ENCODE peak calls at places on chromosomes 12 and 14, in ten cellular contexts. G, I, S, C, D, Q, F, U, A and Y are unnamed samples. For H3K4me1, the result is how much of the 10 kb centered on the place peaks cover.

GRCh38 chr14:59189281-59189821 is 884 bp downstream of the DAAM1 start:
- DNase-seq in G (peak), I (no peak), S (peak), C (peak), D (peak), Q (no peak), F (no peak), U (peak), A (peak), Y (peak)

GRCh38 chr14:63933701-63934100 is 80.9 kb downstream of the SYNE2 start:
- DNase-seq in G (no peak), I (no peak), S (peak), C (no peak), D (no peak), Q (peak), F (no peak), U (peak), A (no peak), Y (no peak)

GRCh38 chr14:104106471-104106991 is 21.0 kb downstream of the ASPG start:
- DNase-seq in G (no peak), I (no peak), S (no peak), C (no peak), D (no peak), Q (no peak), F (no peak), U (no peak), A (no peak), Y (peak)

GRCh38 chr12:51941011-51941561 is 10.4 kb upstream of the ACVR1B start:
- DNase-seq in G (no peak), I (peak), S (no peak), C (no peak), D (no peak), Q (no peak), F (no peak), U (peak), A (no peak), Y (no peak)

GRCh38 chr12:82651489-82651888 is 35.2 kb upstream of the TMTC2 start:
- DNase-seq in G (no peak), I (peak), S (peak), C (no peak), D (no peak), Q (no peak), F (peak), U (no peak), A (peak), Y (no peak)

GRCh38 chr14:86086962-86087361 is 557.0 kb downstream of the FLRT2 start:
- DNase-seq in G (no peak), I (no peak), S (no peak), C (no peak), D (no peak), Q (no peak), F (no peak), U (no peak), A (no peak), Y (no peak)

GRCh38 chr12:111757361-111758119 is 9.2 kb upstream of the ALDH2 start:
- DNase-seq in G (no peak), I (no peak), S (peak), C (peak), D (no peak), Q (no peak), F (no peak), U (no peak), A (no peak), Y (peak)

GRCh38 chr12:49358548-49359141 is 8.6 kb upstream of the SPATS2 start:
- DNase-seq in G (peak), I (peak), S (peak), C (no peak), D (peak), Q (peak), F (peak), U (peak), A (peak), Y (peak)

GRCh38 chr14:99381688-99382060 is 99.0 kb downstream of the SETD3 start:
- DNase-seq in G (no peak), I (no peak), S (no peak), C (no peak), D (no peak), Q (no peak), F (no peak), U (no peak), A (no peak), Y (no peak)

GRCh38 chr14:72275242-72275641 is 343.0 kb downstream of the RGS6 start:
- DNase-seq in G (no peak), I (no peak), S (no peak), C (no peak), D (no peak), Q (peak), F (no peak), U (no peak), A (no peak), Y (no peak)

GRCh38 chr12:124446364-124446763 is 121.0 kb downstream of the NCOR2 start:
- DNase-seq in G (no peak), I (no peak), S (no peak), C (no peak), D (no peak), Q (no peak), F (no peak), U (no peak), A (no peak), Y (peak)
- H3K4me1 ChIP-seq in G (under half), I (under half), S (under half), C (under half), D (under half), Q (under half), F (under half), U (under half), A (under half), Y (under half)

DNA sequence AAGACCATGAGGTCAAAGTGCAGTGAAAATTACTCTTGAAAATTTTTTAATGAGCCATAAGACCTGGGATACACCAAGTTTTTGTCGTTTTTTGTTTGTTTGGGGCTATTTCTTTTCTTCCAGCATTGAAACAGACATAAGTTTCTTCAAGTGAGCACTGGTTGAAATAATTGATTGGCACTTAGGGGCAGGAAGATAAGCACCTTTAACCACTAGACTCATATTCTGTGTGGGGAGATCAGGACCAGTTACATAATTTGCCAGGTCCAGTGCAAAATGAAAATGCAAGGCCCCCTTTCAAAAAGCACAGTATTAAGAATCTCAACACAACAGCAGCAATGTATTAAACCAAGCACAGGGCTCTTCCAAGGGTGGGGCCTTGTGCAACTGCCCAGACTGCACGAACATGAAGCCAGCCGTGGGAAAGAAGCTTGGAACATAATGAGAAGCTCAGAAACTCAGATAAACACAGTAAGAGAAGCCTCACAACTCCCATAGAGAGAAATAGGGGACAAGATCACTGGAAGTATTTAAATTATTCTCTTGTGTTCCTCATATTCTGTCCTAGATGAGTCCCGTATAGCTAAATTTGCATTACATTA is 3.2 kb upstream of the TCP11L2 start:
- DNase-seq in G (no peak), I (no peak), S (no peak), C (no peak), D (no peak), Q (no peak), F (no peak), U (no peak), A (no peak), Y (no peak)
- H3K4me1 ChIP-seq in G (under half), I (under half), S (under half), C (under half), D (under half), Q (under half), F (half or more), U (under half), A (under half), Y (under half)

DNA sequence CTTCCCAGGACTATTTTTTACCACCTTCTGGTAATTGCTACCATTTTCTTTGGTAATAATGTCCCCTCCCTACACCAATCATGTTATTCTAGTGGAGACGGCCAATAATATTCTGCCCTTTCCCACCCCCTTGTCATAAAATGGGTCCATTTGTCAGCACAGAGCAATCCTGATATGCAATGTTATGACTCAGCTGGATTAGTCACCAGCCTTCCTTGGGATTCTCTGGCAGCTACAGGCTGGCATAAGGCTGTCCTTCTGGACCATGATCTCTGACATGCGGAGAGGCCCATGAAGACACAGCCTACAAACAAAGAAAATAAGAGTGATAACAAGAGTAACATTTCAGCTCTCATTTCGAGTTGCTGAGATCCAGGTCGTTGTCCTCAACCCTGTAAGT is 222.0 kb upstream of the CPNE8 start:
- DNase-seq in G (no peak), I (peak), S (peak), C (no peak), D (no peak), Q (no peak), F (no peak), U (no peak), A (peak), Y (no peak)
- H3K4me1 ChIP-seq in G (under half), I (under half), S (under half), C (under half), D (under half), Q (under half), F (under half), U (under half), A (under half), Y (under half)

DNA sequence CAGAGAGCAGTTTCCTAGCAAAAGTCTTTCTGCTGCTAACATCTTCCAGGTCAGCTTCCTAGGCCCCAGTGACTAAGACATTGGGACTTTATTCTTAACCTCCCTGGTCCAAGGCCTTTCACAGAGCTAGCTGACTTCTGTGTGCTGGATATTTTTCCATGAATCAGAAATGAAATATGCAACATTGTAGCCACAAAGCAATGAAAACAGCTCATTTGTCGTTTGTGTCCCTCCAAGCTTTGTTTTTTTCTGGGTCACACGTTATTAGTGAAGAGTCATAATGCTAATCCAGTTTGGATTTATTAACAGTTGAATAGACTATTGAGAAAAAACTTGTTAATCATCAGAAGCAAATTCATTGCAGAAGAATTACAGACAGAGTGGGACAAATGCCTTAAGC is 82.4 kb downstream of the ARF6 start:
- DNase-seq in G (no peak), I (peak), S (peak), C (no peak), D (no peak), Q (no peak), F (peak), U (no peak), A (no peak), Y (no peak)
- H3K4me1 ChIP-seq in G (half or more), I (under half), S (half or more), C (under half), D (half or more), Q (under half), F (half or more), U (under half), A (half or more), Y (under half)

GRCh38 chr12:25324861-25325260 is 74.1 kb upstream of the KRAS start:
- DNase-seq in G (no peak), I (no peak), S (no peak), C (no peak), D (no peak), Q (no peak), F (no peak), U (no peak), A (no peak), Y (no peak)

GRCh38 chr12:25321772-25322171 is 71.0 kb upstream of the KRAS start:
- DNase-seq in G (no peak), I (no peak), S (no peak), C (no peak), D (no peak), Q (no peak), F (no peak), U (no peak), A (no peak), Y (no peak)

GRCh38 chr12:25322351-25322750 is 71.6 kb upstream of the KRAS start:
- DNase-seq in G (peak), I (no peak), S (no peak), C (no peak), D (no peak), Q (no peak), F (no peak), U (no peak), A (no peak), Y (no peak)

GRCh38 chr12:25323774-25324086 is 73.0 kb upstream of the KRAS start:
- DNase-seq in G (peak), I (no peak), S (no peak), C (no peak), D (no peak), Q (no peak), F (no peak), U (no peak), A (no peak), Y (no peak)

DNA sequence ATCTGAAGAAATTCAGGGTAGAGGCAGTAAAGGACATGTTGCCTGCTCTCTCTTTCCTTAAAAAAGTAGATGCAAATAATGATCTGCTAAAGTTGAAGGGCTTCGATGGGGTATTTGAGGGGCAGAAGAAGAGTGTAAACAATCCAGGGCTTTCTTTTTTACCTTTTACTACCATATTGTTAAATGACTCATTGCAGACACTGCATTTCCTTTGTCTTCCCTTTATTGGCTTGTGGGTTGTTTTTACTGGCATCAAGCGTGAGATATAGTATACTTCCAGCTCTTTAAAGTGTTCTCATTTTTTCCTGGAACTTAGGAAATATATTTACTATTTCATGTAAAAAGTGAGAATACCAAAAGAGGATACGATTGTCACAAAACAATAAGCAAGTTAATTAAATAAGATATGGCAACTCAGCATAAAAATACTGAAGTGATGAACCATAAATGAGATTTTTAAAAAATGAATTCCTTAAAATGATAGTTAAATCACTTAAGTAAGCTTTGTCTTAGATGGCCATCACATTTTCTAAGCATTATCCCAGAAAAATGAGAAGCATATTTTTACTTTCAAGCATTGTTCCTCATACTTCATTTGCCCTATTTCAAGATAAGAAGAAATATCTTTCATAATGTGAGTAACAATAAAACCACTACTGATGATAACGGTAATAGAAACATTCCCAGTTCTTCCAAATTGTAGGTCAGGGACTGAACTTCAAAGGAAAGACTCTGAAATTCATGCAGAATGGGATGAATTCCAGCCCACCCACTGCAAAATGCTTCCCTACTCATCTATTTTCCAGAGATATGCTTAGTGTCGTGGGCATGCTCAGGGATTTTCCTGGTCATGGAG is 72.4 kb upstream of the KRAS start:
- DNase-seq in G (peak), I (no peak), S (peak), C (no peak), D (no peak), Q (no peak), F (no peak), U (no peak), A (no peak), Y (no peak)
- H3K4me1 ChIP-seq in G (under half), I (under half), S (under half), C (under half), D (under half), Q (under half), F (under half), U (under half), A (under half), Y (under half)

DNA sequence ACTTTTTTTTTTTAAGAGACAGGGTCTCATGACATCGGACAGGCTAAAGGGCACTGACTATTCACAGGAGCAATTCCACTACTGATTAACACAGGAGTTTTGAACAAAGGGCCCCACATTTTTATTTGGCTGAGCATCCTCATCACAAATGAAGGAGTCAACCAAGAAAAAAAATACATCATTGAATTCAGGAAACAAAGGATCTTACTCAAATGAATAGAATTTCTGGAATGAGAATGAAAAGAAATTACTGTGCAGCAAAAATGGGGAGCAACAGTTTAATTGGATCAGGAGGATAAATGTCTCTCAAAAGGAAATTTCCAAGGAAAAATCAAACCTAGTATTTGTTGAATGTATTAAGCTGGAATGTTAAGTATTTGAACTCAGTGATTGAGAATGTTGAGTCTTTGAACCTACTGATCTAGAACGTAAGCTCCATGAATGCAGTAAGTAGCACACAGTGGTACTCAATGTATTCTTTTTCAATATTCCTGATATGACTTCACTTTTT is 20.8 kb upstream of the PYROXD1 start:
- DNase-seq in G (no peak), I (no peak), S (no peak), C (no peak), D (no peak), Q (no peak), F (no peak), U (no peak), A (no peak), Y (no peak)
- H3K4me1 ChIP-seq in G (under half), I (under half), S (under half), C (under half), D (under half), Q (under half), F (under half), U (under half), A (under half), Y (under half)

GRCh38 chr14:91409991-91410401 is 7.6 kb downstream of the CCDC88C start:
- DNase-seq in G (peak), I (no peak), S (no peak), C (no peak), D (no peak), Q (no peak), F (no peak), U (no peak), A (no peak), Y (no peak)
- H3K4me1 ChIP-seq in G (half or more), I (under half), S (under half), C (under half), D (half or more), Q (under half), F (under half), U (under half), A (under half), Y (under half)

DNA sequence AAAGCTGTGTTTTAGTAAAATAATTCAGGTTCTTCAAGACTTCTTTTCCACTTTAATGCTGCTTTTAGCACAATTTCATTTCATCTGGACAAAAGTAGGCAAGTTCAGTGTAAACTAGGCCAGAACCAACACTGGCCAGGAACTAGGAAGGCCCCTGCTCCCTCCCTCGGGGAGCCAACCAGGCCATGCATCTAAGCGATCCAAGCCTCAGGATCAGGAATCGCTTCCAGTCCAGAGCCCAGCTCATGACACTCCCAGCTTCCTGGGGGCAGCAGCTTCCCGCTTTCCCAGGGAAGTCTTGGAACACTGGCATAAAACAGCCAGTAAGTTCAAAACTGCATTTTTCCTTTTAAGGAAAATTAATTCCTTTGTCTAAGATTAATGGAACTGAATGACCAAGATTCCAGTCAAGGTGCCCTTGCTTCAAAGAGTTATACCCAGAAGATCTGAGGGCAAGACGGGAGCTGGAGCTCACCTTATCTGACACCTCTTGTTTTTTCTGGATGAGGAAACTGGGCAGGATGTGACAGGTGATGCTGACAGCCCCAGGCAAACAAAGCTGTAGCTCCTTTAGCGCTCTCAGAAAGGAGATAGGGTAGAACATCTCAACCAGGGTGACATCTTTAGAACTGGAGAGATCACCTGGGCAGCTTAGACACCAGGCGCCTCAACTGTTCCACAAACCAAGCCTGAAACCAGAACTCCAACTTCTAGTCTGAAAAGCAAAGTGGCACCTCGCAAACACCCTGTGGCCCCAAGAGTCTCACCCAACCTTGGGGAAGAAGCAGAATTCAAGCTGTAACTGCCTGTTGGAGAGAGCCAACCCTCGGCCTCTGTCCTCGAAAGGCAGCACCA is 61.4 kb upstream of the PNMA1 start:
- DNase-seq in G (no peak), I (no peak), S (no peak), C (no peak), D (no peak), Q (no peak), F (no peak), U (no peak), A (no peak), Y (no peak)
- H3K4me1 ChIP-seq in G (under half), I (under half), S (under half), C (under half), D (half or more), Q (half or more), F (under half), U (under half), A (under half), Y (under half)

GRCh38 chr12:41206298-41206697 is 18.2 kb downstream of the PDZRN4 start:
- DNase-seq in G (no peak), I (no peak), S (no peak), C (no peak), D (no peak), Q (no peak), F (no peak), U (no peak), A (no peak), Y (no peak)

GRCh38 chr12:41205070-41205715 is 17.1 kb downstream of the PDZRN4 start:
- DNase-seq in G (no peak), I (no peak), S (no peak), C (no peak), D (no peak), Q (no peak), F (no peak), U (no peak), A (no peak), Y (no peak)

DNA sequence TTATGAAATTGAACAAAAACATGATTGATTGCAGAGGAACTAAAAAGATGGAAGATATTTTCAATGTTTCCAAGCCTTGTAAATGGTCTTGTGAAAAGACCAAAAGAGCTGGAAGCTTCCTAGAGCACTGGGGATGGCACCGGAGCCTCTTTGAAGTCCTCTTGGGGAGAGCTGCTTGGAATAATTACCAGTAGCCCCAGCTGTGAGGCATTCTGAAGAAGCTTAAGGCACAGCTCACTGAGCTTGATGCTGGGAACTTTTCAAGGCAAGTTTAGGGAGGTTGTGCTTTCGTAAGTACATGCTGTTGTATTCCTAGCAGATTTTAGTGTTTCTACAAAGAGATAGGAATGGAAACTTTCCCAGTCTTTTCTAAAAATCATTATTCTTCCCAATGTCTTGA is 13.9 kb downstream of the PDZRN4 start:
- DNase-seq in G (no peak), I (no peak), S (no peak), C (no peak), D (no peak), Q (no peak), F (no peak), U (no peak), A (no peak), Y (no peak)
- H3K4me1 ChIP-seq in G (under half), I (under half), S (under half), C (under half), D (under half), Q (under half), F (under half), U (under half), A (under half), Y (under half)